ENCODE peak calls at places on chromosome 13, in eight cellular contexts. Q is uterus; U is stimulated activated CD4-positive, alpha-beta T cell treated with anti-CD3 and anti-CD28 coated beads, Interleukin-12 subunit alpha, Interleukin-12 subunit beta, amount 100 ng/mL, for 4 hours; Z is activated CD4-positive, alpha-beta memory T cell treated with anti-CD3 and anti-CD28 coated beads for 36 hours; G is foreskin keratinocyte; B is T follicular helper cell; W is ACHN; T is mammary epithelial cell. J is an unnamed sample.
A peak's percentile ranks its signal among the peaks of the same experiment; 100 is the strongest.

GRCh38 chr13:28408235-28408848 is 86.6 kb downstream of the FLT1 start:
- DNase-seq in Q (peak; percentile 23), U (no peak), Z (no peak), G (no peak), B (no peak), W (no peak), T (no peak), J (no peak)

GRCh38 chr13:75319244-75319643 is 162.7 kb downstream of the TBC1D4 start:
- DNase-seq in Q (no peak), U (no peak), Z (no peak), G (no peak), B (no peak), W (no peak), T (peak; percentile 41), J (no peak)

GRCh38 chr13:26011208-26011573 is 40.6 kb downstream of the SHISA2 start:
- DNase-seq in Q (no peak), U (no peak), Z (no peak), G (no peak), B (no peak), W (no peak), T (no peak), J (no peak)

GRCh38 chr13:40813662-40814454 is 24.4 kb downstream of the SLC25A15 start:
- DNase-seq in Q (no peak), U (no peak), Z (no peak), G (no peak), B (no peak), W (peak; percentile 49), T (peak; percentile 11), J (no peak)

GRCh38 chr13:33213797-33214196 is 71.8 kb downstream of the STARD13 start:
- DNase-seq in Q (no peak), U (no peak), Z (no peak), G (no peak), B (no peak), W (no peak), T (no peak), J (no peak)

GRCh38 chr13:55106509-55106908 is 2034.2 kb upstream of the PRR20A start:
- DNase-seq in Q (no peak), U (no peak), Z (no peak), G (no peak), B (no peak), W (no peak), T (no peak), J (no peak)

GRCh38 chr13:20702530-20702929 is 969 bp upstream of the IL17D start:
- DNase-seq in Q (no peak), U (no peak), Z (no peak), G (no peak), B (no peak), W (no peak), T (no peak), J (no peak)

GRCh38 chr13:37869756-37870488 is at the start of gene TRPC4:
- DNase-seq in Q (peak; percentile 50), U (no peak), Z (no peak), G (peak; percentile 35), B (no peak), W (peak; percentile 82), T (peak; percentile 58), J (no peak)

GRCh38 chr13:25860862-25861261 is 191.0 kb downstream of the SHISA2 start:
- DNase-seq in Q (no peak), U (no peak), Z (no peak), G (peak; percentile 57), B (no peak), W (no peak), T (peak; percentile 78), J (no peak)

GRCh38 chr13:41546372-41547252 is 89.3 kb downstream of the RGCC start:
- DNase-seq in Q (no peak), U (no peak), Z (peak; percentile 63), G (peak; percentile 78), B (no peak), W (peak; percentile 51), T (peak; percentile 94), J (no peak)

GRCh38 chr13:114283581-114283980 is 2.2 kb downstream of the UPF3A start:
- DNase-seq in Q (no peak), U (no peak), Z (no peak), G (no peak), B (no peak), W (no peak), T (no peak), J (no peak)

GRCh38 chr13:73754727-73755292 is 379.4 kb downstream of the KLF12 start:
- DNase-seq in Q (no peak), U (no peak), Z (no peak), G (peak; percentile 12), B (no peak), W (peak; percentile 62), T (peak; percentile 50), J (peak; percentile 6)

J was measured in HuH-7.5.